ENCODE peak calls at places on chromosome 16, in seven cellular contexts. E is progenitor cell of endocrine pancreas, G is head of caudate nucleus, K is AG09319, F is T-cell, Y is mesothelial cell of epicardium, Q is HT1080. Z is an unnamed sample.

GRCh38 chr16:35685085-35685484 is 2225.7 kb downstream of the TP53TG3F start:
- DNase-seq in E (no peak), G (no peak), K (no peak), F (no peak), Y (no peak), Q (no peak), Z (no peak)

GRCh38 chr16:84026601-84027000 is 16.0 kb downstream of the SLC38A8 start:
- DNase-seq in E (no peak), G (no peak), K (no peak), F (no peak), Y (no peak), Q (no peak), Z (no peak)

GRCh38 chr16:19805459-19806160 is 79.0 kb downstream of the GPRC5B start:
- DNase-seq in E (no peak), G (no peak), K (no peak), F (no peak), Y (no peak), Q (no peak), Z (no peak)

GRCh38 chr16:53266156-53266555 is 168.1 kb upstream of the RBL2 start:
- DNase-seq in E (no peak), G (no peak), K (no peak), F (no peak), Y (no peak), Q (no peak), Z (no peak)

GRCh38 chr16:62977876-62978275 is 941.6 kb upstream of the CDH8 start:
- DNase-seq in E (no peak), G (no peak), K (no peak), F (no peak), Y (no peak), Q (no peak), Z (no peak)

GRCh38 chr16:70653809-70654771 is 7.7 kb downstream of the IL34 start:
- DNase-seq in E (peak), G (peak), K (no peak), F (peak), Y (peak), Q (peak), Z (peak)

GRCh38 chr16:4862639-4863038 is 15.4 kb downstream of the UBN1 start:
- DNase-seq in E (no peak), G (no peak), K (no peak), F (no peak), Y (no peak), Q (no peak), Z (no peak)

GRCh38 chr16:12097523-12098428 is 121.2 kb downstream of the SNX29 start:
- DNase-seq in E (no peak), G (peak), K (peak), F (no peak), Y (no peak), Q (no peak), Z (no peak)

GRCh38 chr16:75081179-75081859 is 35.3 kb downstream of the LDHD start:
- DNase-seq in E (no peak), G (no peak), K (no peak), F (no peak), Y (no peak), Q (no peak), Z (no peak)

GRCh38 chr16:54595636-54596035 is 309.0 kb upstream of the IRX3 start:
- DNase-seq in E (no peak), G (no peak), K (no peak), F (no peak), Y (no peak), Q (no peak), Z (no peak)

GRCh38 chr16:88466949-88467348 is 13.9 kb downstream of the ZFPM1 start:
- DNase-seq in E (no peak), G (no peak), K (no peak), F (no peak), Y (no peak), Q (no peak), Z (no peak)

GRCh38 chr16:24821129-24821528 is 24.6 kb upstream of the SLC5A11 start:
- DNase-seq in E (no peak), G (no peak), K (no peak), F (no peak), Y (no peak), Q (no peak), Z (no peak)

GRCh38 chr16:51150894-51151320 is at the start of gene SALL1:
- DNase-seq in E (no peak), G (peak), K (no peak), F (no peak), Y (no peak), Q (no peak), Z (no peak)

GRCh38 chr16:29806096-29806579 is at the start of gene MAZ:
- DNase-seq in E (no peak), G (peak), K (no peak), F (no peak), Y (peak), Q (no peak), Z (peak)

GRCh38 chr16:19601083-19601976 is 45.8 kb downstream of the VPS35L start:
- DNase-seq in E (no peak), G (peak), K (peak), F (peak), Y (no peak), Q (peak), Z (peak)

GRCh38 chr16:84737658-84738057 is 37.9 kb downstream of the USP10 start:
- DNase-seq in E (no peak), G (no peak), K (no peak), F (no peak), Y (no peak), Q (no peak), Z (no peak)

GRCh38 chr16:17331071-17331521 is 139.7 kb downstream of the XYLT1 start:
- DNase-seq in E (no peak), G (no peak), K (peak), F (no peak), Y (no peak), Q (no peak), Z (no peak)

GRCh38 chr16:1571012-1571671 is 37.7 kb downstream of the TMEM204 start:
- DNase-seq in E (no peak), G (no peak), K (no peak), F (no peak), Y (no peak), Q (no peak), Z (no peak)

GRCh38 chr16:88719267-88719932 is 13.1 kb downstream of the CTU2 start:
- DNase-seq in E (no peak), G (peak), K (no peak), F (no peak), Y (no peak), Q (no peak), Z (no peak)

GRCh38 chr16:14015461-14015860 is 55.7 kb upstream of the MRTFB start:
- DNase-seq in E (no peak), G (no peak), K (no peak), F (no peak), Y (no peak), Q (no peak), Z (no peak)

GRCh38 chr16:73912311-73912710 is 384.3 kb upstream of the PSMD7 start:
- DNase-seq in E (no peak), G (no peak), K (no peak), F (no peak), Y (no peak), Q (no peak), Z (no peak)

GRCh38 chr16:3642397-3643094 is 11.9 kb upstream of the DNASE1 start:
- DNase-seq in E (no peak), G (no peak), K (no peak), F (no peak), Y (peak), Q (no peak), Z (no peak)

GRCh38 chr16:16028311-16028999 is 79.0 kb downstream of the ABCC1 start:
- DNase-seq in E (no peak), G (no peak), K (no peak), F (no peak), Y (no peak), Q (no peak), Z (no peak)

GRCh38 chr16:20538181-20538580 is 38.0 kb downstream of the ACSM2B start:
- DNase-seq in E (no peak), G (no peak), K (no peak), F (no peak), Y (no peak), Q (no peak), Z (no peak)

GRCh38 chr16:81530296-81530721 is 85.7 kb downstream of the CMIP start:
- DNase-seq in E (no peak), G (peak), K (no peak), F (no peak), Y (no peak), Q (no peak), Z (no peak)

GRCh38 chr16:66741131-66741900 is 10.1 kb downstream of the DYNC1LI2 start:
- DNase-seq in E (no peak), G (peak), K (peak), F (no peak), Y (no peak), Q (peak), Z (no peak)

GRCh38 chr16:77225182-77225581 is 26.0 kb downstream of the SYCE1L start:
- DNase-seq in E (no peak), G (no peak), K (no peak), F (no peak), Y (no peak), Q (no peak), Z (no peak)

GRCh38 chr16:86809458-86809955 is 231.2 kb downstream of the FOXL1 start:
- DNase-seq in E (no peak), G (no peak), K (peak), F (no peak), Y (no peak), Q (peak), Z (no peak)

GRCh38 chr16:53429221-53429943 is 4.9 kb upstream of the RBL2 start:
- DNase-seq in E (no peak), G (no peak), K (no peak), F (no peak), Y (peak), Q (peak), Z (no peak)

GRCh38 chr16:2174396-2175131 is 19.0 kb downstream of the TRAF7 start:
- DNase-seq in E (no peak), G (peak), K (no peak), F (no peak), Y (no peak), Q (no peak), Z (no peak)

GRCh38 chr16:89096768-89097527 is 3.3 kb downstream of the ACSF3 start:
- DNase-seq in E (no peak), G (no peak), K (no peak), F (peak), Y (no peak), Q (no peak), Z (no peak)

GRCh38 chr16:85428168-85428898 is 184.8 kb upstream of the GSE1 start:
- DNase-seq in E (peak), G (peak), K (no peak), F (peak), Y (peak), Q (peak), Z (peak)

GRCh38 chr16:80014241-80014939 is 413.9 kb upstream of the MAF start:
- DNase-seq in E (no peak), G (no peak), K (peak), F (no peak), Y (no peak), Q (no peak), Z (no peak)

Z was measured in KG1.